ENCODE peak calls at places on chromosomes 6 and 20, in eight cellular contexts. I is HCT116; Q is body of pancreas; V is choroid plexus epithelial cell; G is CD8-positive, alpha-beta memory T cell; F is adipocyte; R is upper lobe of left lung; E is stomach. D is an unnamed sample.

GRCh38 chr20:49278817-49279676 is 1.2 kb upstream of the ZNFX1 start:
- DNase-seq in R (no peak), Q (peak; percentile 10), I (no peak), G (no peak), F (peak; percentile 65), E (no peak), V (peak; percentile 48), D (peak; percentile 49)

GRCh38 chr6:131923356-131923755 is 27.8 kb downstream of the CCN2 start:
- DNase-seq in V (peak; percentile 76), I (peak; percentile 83), E (peak; percentile 67), G (no peak), Q (peak; percentile 70), F (peak; percentile 53), R (no peak), D (peak; percentile 55)

GRCh38 chr6:108801331-108801730 is 46.9 kb upstream of the ARMC2 start:
- DNase-seq in I (no peak), F (no peak), Q (no peak), E (no peak), R (no peak), G (no peak), V (no peak), D (no peak)

GRCh38 chr20:57448764-57449354 is 57.7 kb downstream of the RBM38 start:
- DNase-seq in E (no peak), Q (no peak), R (no peak), I (no peak), G (no peak), F (no peak), V (no peak), D (no peak)

GRCh38 chr6:161482517-161482903 is 208.6 kb upstream of the AGPAT4 start:
- DNase-seq in Q (no peak), F (peak; percentile 49), V (peak; percentile 26), G (no peak), R (no peak), E (no peak), I (no peak), D (no peak)

GRCh38 chr20:57659131-57659788 is 39.0 kb upstream of the ZBP1 start:
- DNase-seq in E (peak; percentile 18), V (no peak), G (no peak), Q (peak; percentile 3), R (peak; percentile 52), I (no peak), F (no peak), D (no peak)

GRCh38 chr6:167898673-167899311 is 72.1 kb downstream of the AFDN start:
- DNase-seq in Q (no peak), V (peak; percentile 75), I (no peak), F (peak; percentile 80), E (no peak), R (no peak), G (peak; percentile 1), D (no peak)

GRCh38 chr6:29926795-29927427 is 15.4 kb upstream of the HLA-A start:
- DNase-seq in Q (no peak), G (peak; percentile 79), V (peak; percentile 76), R (peak; percentile 95), I (no peak), E (peak; percentile 84), F (peak; percentile 68), D (no peak)

GRCh38 chr6:45794465-45794864 is 221.2 kb downstream of the CLIC5 start:
- DNase-seq in R (no peak), F (no peak), E (no peak), Q (no peak), I (no peak), G (no peak), V (no peak), D (no peak)

GRCh38 chr6:41733707-41734665 is 1.4 kb downstream of the TFEB start:
- DNase-seq in G (peak; percentile 70), F (peak; percentile 91), R (peak; percentile 95), E (peak; percentile 77), Q (peak; percentile 70), V (peak; percentile 83), I (peak; percentile 36), D (peak; percentile 72)

GRCh38 chr20:33162753-33163152 is 5.2 kb upstream of the BPIFA2 start:
- DNase-seq in R (no peak), E (peak; percentile 21), F (no peak), G (no peak), I (no peak), V (no peak), Q (no peak), D (no peak)

GRCh38 chr6:87197547-87197946 is 42.2 kb downstream of the ZNF292 start:
- DNase-seq in Q (no peak), R (no peak), G (no peak), E (no peak), V (no peak), I (no peak), F (no peak), D (no peak)

GRCh38 chr6:149560736-149561135 is 5.4 kb upstream of the GINM1 start:
- DNase-seq in I (peak; percentile 58), E (no peak), V (peak; percentile 27), F (peak; percentile 22), G (no peak), R (no peak), Q (peak; percentile 29), D (no peak)

GRCh38 chr6:131825946-131826345 is 18.1 kb downstream of the ENPP1 start:
- DNase-seq in E (no peak), I (no peak), R (no peak), V (peak; percentile 55), Q (no peak), F (peak; percentile 52), G (no peak), D (no peak)

GRCh38 chr6:108164537-108164814 is 1.3 kb upstream of the NR2E1 start:
- DNase-seq in I (no peak), Q (no peak), R (no peak), F (no peak), E (no peak), V (no peak), G (no peak), D (no peak)

GRCh38 chr20:62208061-62208804 is 11.8 kb downstream of the HRH3 start:
- DNase-seq in G (no peak), Q (no peak), F (no peak), R (no peak), I (no peak), E (no peak), V (no peak), D (no peak)

GRCh38 chr6:15096894-15097837 is 148.7 kb upstream of the JARID2 start:
- DNase-seq in G (no peak), I (no peak), V (peak; percentile 21), Q (no peak), R (no peak), F (no peak), E (no peak), D (no peak)

GRCh38 chr20:5191829-5192569 is 65.2 kb downstream of the CDS2 start:
- DNase-seq in F (peak; percentile 83), Q (peak; percentile 35), R (no peak), G (peak; percentile 51), V (peak; percentile 91), I (peak; percentile 51), E (peak; percentile 34), D (peak; percentile 61)

GRCh38 chr6:44116643-44117382 is 10.4 kb downstream of the MRPL14 start:
- DNase-seq in Q (peak; percentile 29), F (peak; percentile 82), R (no peak), I (no peak), E (no peak), G (no peak), V (peak; percentile 86), D (no peak)
- H3K4me3 ChIP-seq in Q (no peak overlapping the region), F (peak overlapping the region; percentile 68), R (no peak overlapping the region), I (no peak overlapping the region), E (no peak overlapping the region), G (no peak overlapping the region), V (no peak overlapping the region), D (no peak overlapping the region)

GRCh38 chr6:169622618-169623017 is 79.2 kb downstream of the WDR27 start:
- DNase-seq in F (no peak), G (no peak), I (no peak), E (no peak), Q (no peak), R (no peak), V (peak; percentile 76), D (no peak)

GRCh38 chr6:169618526-169619490 is 83.0 kb downstream of the WDR27 start:
- DNase-seq in I (no peak), E (no peak), F (peak; percentile 73), G (no peak), V (peak; percentile 74), R (no peak), Q (no peak), D (peak; percentile 63)

GRCh38 chr6:169621311-169621710 is 80.5 kb downstream of the WDR27 start:
- DNase-seq in G (no peak), R (no peak), I (no peak), Q (no peak), F (no peak), V (no peak), E (no peak), D (no peak)

GRCh38 chr6:169619650-169620049 is 82.2 kb downstream of the WDR27 start:
- DNase-seq in G (no peak), V (no peak), E (no peak), Q (no peak), I (no peak), F (peak; percentile 25), R (no peak), D (no peak)

GRCh38 chr6:169620171-169621125 is 81.4 kb downstream of the WDR27 start:
- DNase-seq in V (peak; percentile 56), G (no peak), R (no peak), Q (no peak), E (no peak), F (peak; percentile 45), I (no peak), D (peak; percentile 21)
- H3K4me3 ChIP-seq in V (no peak overlapping the region), G (no peak overlapping the region), R (no peak overlapping the region), Q (no peak overlapping the region), E (no peak overlapping the region), F (no peak overlapping the region), I (no peak overlapping the region), D (no peak overlapping the region)

GRCh38 chr6:35931120-35931561 is 10.2 kb upstream of the SRPK1 start:
- DNase-seq in E (no peak), I (no peak), R (peak; percentile 74), G (no peak), F (no peak), Q (no peak), V (no peak), D (no peak)
- H3K4me3 ChIP-seq in E (no peak overlapping the region), I (no peak overlapping the region), R (no peak overlapping the region), G (no peak overlapping the region), F (no peak overlapping the region), Q (no peak overlapping the region), V (no peak overlapping the region), D (no peak overlapping the region)

DNA sequence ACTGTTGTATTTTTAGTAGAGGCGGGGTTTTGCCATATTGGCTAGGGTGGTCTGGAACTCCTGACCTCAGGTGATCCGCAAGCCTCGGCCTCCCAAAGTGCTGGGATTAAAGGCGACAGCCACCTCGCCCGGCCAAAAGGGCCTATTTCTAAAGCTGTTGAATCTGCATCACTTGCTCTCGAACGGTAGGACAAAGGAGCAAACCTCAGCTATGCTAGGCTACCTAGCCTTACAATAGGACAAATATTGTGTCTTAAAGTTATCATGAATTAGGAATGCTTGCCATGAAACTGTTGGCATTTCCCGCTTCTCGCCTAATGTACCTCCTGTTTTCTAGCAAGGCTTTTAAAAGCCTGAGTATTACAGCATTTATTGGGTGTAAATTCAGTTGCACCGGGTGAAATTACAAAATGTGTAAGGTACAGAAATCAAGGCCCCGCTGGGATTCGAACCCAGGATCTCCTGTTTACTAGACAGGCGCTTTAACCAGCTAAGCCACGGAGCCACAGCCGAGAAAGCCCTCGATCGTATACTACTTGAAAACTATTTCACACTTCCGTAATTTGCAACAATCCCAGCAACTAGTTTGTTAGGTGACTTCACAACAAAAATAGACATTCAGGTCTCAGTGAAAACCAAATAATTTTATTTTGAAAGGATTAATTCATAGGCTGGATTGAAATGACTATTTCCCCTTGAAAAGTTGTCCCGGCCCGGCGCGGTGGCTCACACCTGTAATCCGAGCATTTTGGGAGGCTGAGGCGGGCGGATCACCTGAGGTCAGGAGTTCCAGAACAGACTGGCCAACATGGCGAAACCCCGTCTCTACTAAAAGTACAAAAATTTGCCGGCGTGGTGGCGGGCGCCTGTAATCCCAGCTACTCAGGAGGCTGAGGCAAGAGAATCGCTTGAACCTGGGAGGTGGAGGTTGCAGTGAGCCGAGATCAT is 211.6 kb upstream of the ZNF184 start:
- DNase-seq in I (peak; percentile 94), E (no peak), G (peak; percentile 35), Q (peak; percentile 67), V (peak; percentile 86), F (peak; percentile 57), R (peak; percentile 66), D (peak; percentile 91)
- H3K4me3 ChIP-seq in I (no peak overlapping the region), E (no peak overlapping the region), G (no peak overlapping the region), Q (no peak overlapping the region), V (no peak overlapping the region), F (no peak overlapping the region), R (no peak overlapping the region), D (peak overlapping the region; percentile 18)